ENCODE peak calls at places on chromosomes 5 and 9, in five cellular contexts. Q is heart left ventricle, B is upper lobe of right lung, U is uterus, J is Peyer's patch. D is an unnamed sample.

GRCh38 chr5:179802950-179803562 is 3.6 kb downstream of the MGAT4B start:
- DNase-seq in B (no peak), J (peak; percentile 64), U (no peak), Q (peak; percentile 40), D (no peak)

GRCh38 chr5:168654225-168654624 is 75.1 kb upstream of the PANK3 start:
- DNase-seq in B (no peak), J (no peak), Q (no peak), U (no peak), D (peak; percentile 60)

GRCh38 chr5:174185506-174185905 is 140.0 kb downstream of the NSG2 start:
- DNase-seq in U (no peak), B (no peak), J (no peak), Q (no peak), D (no peak)

GRCh38 chr5:76473676-76474075 is 70.6 kb downstream of the IQGAP2 start:
- DNase-seq in U (no peak), J (no peak), B (no peak), Q (no peak), D (no peak)

GRCh38 chr9:19493174-19493811 is 84.5 kb downstream of the ACER2 start:
- DNase-seq in U (peak; percentile 28), Q (peak; percentile 86), J (peak; percentile 51), B (no peak), D (peak; percentile 45)

GRCh38 chr5:129094924-129095797 is 612 bp downstream of the ISOC1 start:
- DNase-seq in U (peak; percentile 67), J (peak; percentile 87), B (peak; percentile 91), Q (peak; percentile 86), D (peak; percentile 76)

GRCh38 chr9:4519604-4520003 is 29.3 kb downstream of the SLC1A1 start:
- DNase-seq in Q (no peak), B (no peak), J (no peak), U (no peak), D (no peak)

GRCh38 chr5:53368516-53368915 is 111.9 kb upstream of the FST start:
- DNase-seq in B (no peak), U (no peak), J (no peak), Q (no peak), D (no peak)

GRCh38 chr5:131260895-131261294 is 3.0 kb upstream of the CDC42SE2 start:
- DNase-seq in J (no peak), U (no peak), Q (no peak), B (no peak), D (no peak)

GRCh38 chr9:89759563-89759962 is 154.8 kb downstream of the GADD45G start:
- DNase-seq in U (no peak), B (no peak), J (no peak), Q (no peak), D (no peak)

GRCh38 chr5:148619484-148619883 is 34.8 kb downstream of the HTR4 start:
- DNase-seq in J (no peak), U (no peak), Q (no peak), B (no peak), D (no peak)

GRCh38 chr5:94849821-94850736 is 231.6 kb downstream of the SLF1 start:
- DNase-seq in U (no peak), J (no peak), Q (no peak), B (no peak), D (no peak)

GRCh38 chr5:55934117-55934613 is 60.6 kb downstream of the IL6ST start:
- DNase-seq in Q (no peak), B (peak; percentile 75), J (no peak), U (no peak), D (no peak)

GRCh38 chr9:108444400-108445358 is 411.1 kb downstream of the ACTL7B start:
- DNase-seq in J (no peak), Q (no peak), B (no peak), U (peak; percentile 44), D (no peak)

GRCh38 chr5:133428072-133428660 is 184.2 kb downstream of the FSTL4 start:
- DNase-seq in J (no peak), Q (no peak), B (no peak), U (no peak), D (no peak)

GRCh38 chr9:20403346-20403745 is 219.0 kb downstream of the MLLT3 start:
- DNase-seq in Q (no peak), B (no peak), U (no peak), J (no peak), D (no peak)

GRCh38 chr9:113516840-113517577 is 53.5 kb downstream of the RGS3 start:
- DNase-seq in Q (no peak), B (no peak), J (no peak), U (no peak), D (no peak)

GRCh38 chr5:15183520-15183919 is 311.9 kb upstream of the ANKH start:
- DNase-seq in U (no peak), Q (no peak), B (no peak), J (no peak), D (no peak)

GRCh38 chr5:25688156-25688555 is 1043.4 kb upstream of the CDH10 start:
- DNase-seq in Q (no peak), B (no peak), U (no peak), J (no peak), D (no peak)

GRCh38 chr5:1521054-1521453 is 2.7 kb downstream of the LPCAT1 start:
- DNase-seq in Q (no peak), J (peak; percentile 22), B (peak; percentile 55), U (peak; percentile 3), D (no peak)

GRCh38 chr5:108762660-108763059 is 15.0 kb downstream of the FER start:
- DNase-seq in B (no peak), U (no peak), J (no peak), Q (no peak), D (no peak)

GRCh38 chr9:21331676-21332402 is 3.4 kb downstream of the KLHL9 start:
- DNase-seq in U (no peak), J (no peak), B (no peak), Q (no peak), D (no peak)

GRCh38 chr9:114856210-114856941 is 50.5 kb upstream of the TNFSF15 start:
- DNase-seq in Q (no peak), J (no peak), U (no peak), B (no peak), D (no peak)

GRCh38 chr5:139690385-139691274 is 42.5 kb downstream of the CXXC5 start:
- DNase-seq in B (no peak), U (peak; percentile 67), J (no peak), Q (no peak), D (no peak)

GRCh38 chr9:97320080-97320642 is 12.7 kb downstream of the CCDC180 start:
- DNase-seq in Q (no peak), B (no peak), J (no peak), U (no peak), D (no peak)

GRCh38 chr5:10567781-10568321 is 4.0 kb downstream of the ANKRD33B start:
- DNase-seq in B (no peak), J (no peak), Q (no peak), U (peak; percentile 51), D (no peak)

GRCh38 chr5:92909545-92909962 is 671.5 kb downstream of the NR2F1-AS1 start:
- DNase-seq in Q (no peak), J (no peak), B (no peak), U (no peak), D (no peak)
- TF ChIP-seq CTCF in Q (no peak), J (no peak), B (peak; percentile 34), U (peak; percentile 18), D (peak; percentile 5)

DNA sequence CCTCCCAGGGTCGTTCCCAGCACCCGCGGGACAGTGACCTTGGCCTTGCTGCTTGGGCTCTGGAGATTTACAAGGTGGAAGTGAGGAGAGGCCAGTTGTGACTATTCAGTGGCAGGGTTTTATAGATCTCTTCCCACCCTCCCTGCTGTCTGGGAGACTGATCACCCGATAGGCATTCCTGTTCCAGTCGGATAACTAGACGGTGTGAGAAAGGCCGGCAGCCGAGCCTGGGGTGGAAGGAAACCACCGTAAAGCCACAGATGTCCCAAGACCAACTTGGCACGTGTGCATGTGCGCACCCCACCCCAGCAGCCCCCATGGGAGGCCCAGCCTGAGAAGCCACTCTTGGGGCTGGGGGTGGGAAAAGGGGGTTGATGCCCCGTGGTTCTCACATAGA is 225.9 kb downstream of the FANCC start:
- DNase-seq in B (no peak), U (no peak), Q (no peak), J (peak; percentile 47), D (no peak)
- H3K4me1 ChIP-seq in B (peaks cover 55% of the 10 kb centered on the region), U (peaks cover 56% of the 10 kb centered on the region), Q (peaks cover 81% of the 10 kb centered on the region), J (no peaks in the 10 kb centered on the region), D (peaks cover 22% of the 10 kb centered on the region)

GRCh38 chr5:116650544-116650943 is 75.9 kb upstream of the SEMA6A start:
- DNase-seq in Q (no peak), B (no peak), J (no peak), U (no peak), D (no peak)

GRCh38 chr5:116652903-116653302 is 78.3 kb upstream of the SEMA6A start:
- DNase-seq in B (no peak), J (no peak), U (no peak), Q (no peak), D (no peak)

GRCh38 chr5:116651653-116652052 is 77.0 kb upstream of the SEMA6A start:
- DNase-seq in B (no peak), Q (no peak), U (no peak), J (no peak), D (no peak)

GRCh38 chr5:116652196-116652729 is 77.6 kb upstream of the SEMA6A start:
- DNase-seq in U (no peak), B (no peak), J (no peak), Q (no peak), D (no peak)

GRCh38 chr5:116650964-116651363 is 76.3 kb upstream of the SEMA6A start:
- DNase-seq in J (no peak), B (no peak), Q (no peak), U (no peak), D (no peak)
- H3K27ac ChIP-seq in J (no peak overlapping the region), B (no peak overlapping the region), Q (no peak overlapping the region), U (no peak overlapping the region), D (no peak overlapping the region)

GRCh38 chr5:110045153-110045552 is 355.4 kb downstream of the MAN2A1 start:
- DNase-seq in J (no peak), Q (no peak), B (no peak), U (no peak), D (no peak)
- TF ChIP-seq CTCF in J (no peak), Q (no peak), B (peak; percentile 16), U (no peak), D (no peak)

DNA sequence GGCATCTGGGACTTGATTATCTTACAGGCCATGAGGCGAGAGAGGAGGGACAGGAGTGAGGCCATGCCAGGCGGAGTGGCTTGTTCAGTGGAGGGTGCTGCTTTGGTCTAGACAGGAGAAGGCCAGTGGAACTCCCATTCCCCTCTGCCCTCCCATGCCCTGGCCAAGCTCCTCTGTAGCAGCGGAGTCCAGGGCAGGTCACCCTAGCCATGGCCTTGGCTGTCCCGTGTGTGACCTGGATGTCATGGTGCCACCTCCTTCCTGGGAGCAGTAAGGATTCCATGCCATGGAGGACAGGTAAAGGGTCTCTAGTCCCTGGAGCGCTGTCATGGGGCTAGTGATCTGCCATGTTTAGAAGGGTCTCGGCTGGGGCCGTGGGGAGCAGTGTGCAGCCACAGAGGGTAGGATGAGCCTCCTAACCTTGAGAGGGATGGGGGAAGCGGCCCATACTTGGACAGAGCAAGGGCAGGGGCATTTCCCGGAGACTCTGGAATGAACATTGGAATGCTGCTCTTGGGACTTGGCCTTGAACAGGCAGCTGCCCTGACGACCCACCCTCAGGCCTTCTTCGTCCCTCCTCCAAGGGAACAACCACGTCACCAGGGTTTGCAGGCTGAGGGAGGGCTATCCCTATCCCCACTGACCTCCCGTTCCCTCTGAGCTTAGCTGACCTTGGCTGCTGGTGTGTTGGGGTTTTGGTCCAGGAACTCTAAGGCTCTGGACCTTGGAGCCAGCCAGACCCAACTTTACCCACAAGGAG is 100.4 kb downstream of the DAB2IP start:
- DNase-seq in J (no peak), B (no peak), U (no peak), Q (no peak), D (peak; percentile 72)
- H3K4me1 ChIP-seq in J (no peaks in the 10 kb centered on the region), B (peaks cover 42% of the 10 kb centered on the region), U (peaks cover 62% of the 10 kb centered on the region), Q (peaks cover 90% of the 10 kb centered on the region), D (peaks cover 55% of the 10 kb centered on the region)